ENCODE peak calls at places on chromosomes 4 and X, in four cellular contexts. Q, S, X and O are unnamed samples.

GRCh38 chrX:24334473-24334872 is 20.6 kb upstream of the SUPT20HL2 start:
- DNase-seq in X (no peak), Q (no peak), S (peak; percentile 6), O (no peak)

GRCh38 chr4:77821775-77822174 is 2.6 kb upstream of the CNOT6L start:
- DNase-seq in X (no peak), S (no peak), Q (no peak), O (no peak)

GRCh38 chrX:45851434-45851991 is 650.8 kb upstream of the DIPK2B start:
- DNase-seq in S (no peak), X (peak; percentile 64), Q (peak; percentile 48), O (peak; percentile 44)

GRCh38 chrX:46912098-46912672 is at the start of gene JADE3:
- DNase-seq in Q (peak; percentile 78), X (peak; percentile 60), S (peak; percentile 56), O (peak; percentile 82)

GRCh38 chr4:87103086-87103485 is 117.3 kb downstream of the KLHL8 start:
- DNase-seq in S (no peak), Q (no peak), X (no peak), O (no peak)

GRCh38 chr4:64271601-64272081 is 137.6 kb downstream of the TECRL start:
- DNase-seq in Q (peak; percentile 0), S (no peak), X (no peak), O (peak; percentile 81)

GRCh38 chrX:8405631-8406030 is 59.0 kb upstream of the VCX3B start:
- DNase-seq in S (no peak), X (no peak), Q (no peak), O (no peak)

GRCh38 chr4:70586841-70587240 is 5.2 kb upstream of the AMBN start:
- DNase-seq in Q (no peak), S (no peak), X (no peak), O (no peak)

GRCh38 chr4:80448056-80448455 is 112.5 kb downstream of the CFAP299 start:
- DNase-seq in S (peak; percentile 52), X (no peak), Q (peak; percentile 14), O (no peak)

DNA sequence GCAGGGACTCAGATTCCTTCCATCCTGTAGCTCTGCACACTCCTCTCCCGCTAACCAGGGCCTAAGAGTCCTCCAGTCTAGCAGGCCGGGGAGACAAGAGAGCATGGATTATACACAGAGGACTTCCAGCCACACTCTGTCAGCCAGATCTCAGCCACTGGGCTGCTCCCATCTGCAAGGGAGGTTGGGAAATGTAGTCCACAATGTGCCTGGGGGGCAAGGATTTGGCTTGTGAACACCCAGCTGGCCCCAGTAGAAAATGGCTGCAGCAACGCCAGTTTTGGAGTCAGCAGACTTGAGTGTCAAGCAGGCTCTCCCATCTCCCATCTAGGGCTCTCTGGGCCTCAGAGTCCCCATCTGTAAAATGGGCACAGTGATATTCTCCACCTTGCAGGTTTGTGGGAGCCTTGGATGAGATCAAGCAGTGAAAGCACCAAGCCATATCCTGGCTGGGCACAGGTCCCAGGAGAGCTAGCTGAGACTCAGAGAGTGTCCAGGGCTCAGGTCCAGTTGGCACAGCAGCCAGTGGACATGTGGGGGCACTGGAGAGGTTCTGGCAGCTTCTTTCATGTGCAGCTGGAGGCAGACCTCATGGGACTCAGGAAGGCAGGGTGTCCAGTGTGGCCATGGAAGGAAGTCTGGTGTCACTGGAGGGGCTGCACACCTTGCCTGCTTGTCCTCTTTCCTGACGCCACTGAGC is 14.6 kb downstream of the PSAPL1 start:
- DNase-seq in S (no peak), X (no peak), Q (no peak), O (no peak)
- H3K4me1 ChIP-seq in S (no peaks in the 10 kb centered on the region), X (no peaks in the 10 kb centered on the region), Q (no peaks in the 10 kb centered on the region), O (no peaks in the 10 kb centered on the region)

DNA sequence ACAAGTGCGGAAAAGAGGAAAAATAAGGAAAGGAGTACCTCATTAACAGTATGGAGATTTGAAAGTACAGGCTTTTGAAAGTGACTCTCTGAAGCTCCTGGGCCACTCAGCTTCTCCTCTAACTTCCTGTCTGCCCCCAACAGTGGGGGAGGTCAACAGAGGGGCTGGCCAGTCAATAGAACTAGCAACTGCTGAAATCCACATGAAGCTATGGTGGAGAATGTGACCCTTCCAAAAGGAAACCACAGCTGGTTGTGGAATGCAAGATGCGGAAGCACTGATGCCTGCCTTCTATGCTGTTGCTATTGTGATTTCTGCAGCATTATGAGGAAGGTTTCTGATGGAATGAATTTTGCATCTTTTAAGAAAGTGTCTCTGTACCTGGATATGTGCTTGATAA is 2.4 kb downstream of the CORIN start:
- DNase-seq in Q (peak; percentile 20), S (peak; percentile 29), X (no peak), O (no peak)
- H3K27ac ChIP-seq in Q (no peak overlapping the region), S (no peak overlapping the region), X (no peak overlapping the region), O (peak overlapping the region; percentile 66)

GRCh38 chr4:152045397-152045780 is 284.6 kb upstream of the GATB start:
- DNase-seq in Q (no peak), S (no peak), X (no peak), O (no peak)
- H3K4me3 ChIP-seq in Q (no peak overlapping the region), S (no peak overlapping the region), X (no peak overlapping the region), O (no peak overlapping the region)

DNA sequence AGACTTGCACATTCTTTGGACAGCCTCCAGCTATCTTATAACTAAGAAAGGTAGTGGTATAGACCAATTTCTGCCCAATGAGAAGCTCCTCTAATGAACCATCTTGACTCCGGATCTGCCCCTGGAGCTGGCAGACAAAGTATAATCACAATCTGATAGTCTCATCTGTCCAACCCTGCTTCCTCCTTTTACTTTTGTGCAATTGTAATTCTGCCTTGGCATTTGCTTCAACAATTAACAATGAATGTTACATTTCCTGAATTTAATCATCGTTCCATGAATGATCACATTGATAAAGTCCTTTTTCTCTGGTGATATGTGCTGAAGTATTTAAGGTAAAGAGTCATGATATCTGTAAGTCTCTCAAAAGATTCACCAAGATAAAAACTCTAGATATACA is 27.8 kb downstream of the FRYL start:
- DNase-seq in Q (no peak), S (no peak), X (no peak), O (no peak)
- H3K4me1 ChIP-seq in Q (no peaks in the 10 kb centered on the region), S (no peaks in the 10 kb centered on the region), X (no peaks in the 10 kb centered on the region), O (peaks cover 12% of the 10 kb centered on the region)